ENCODE peak calls at places on chromosome 19, in ten cellular contexts. T is psoas muscle; A is PC-9; U is ovary; D is transverse colon; I is foreskin fibroblast; Q is BJ; O is cardiac fibroblast; Y is CD4-positive, CD25-positive, alpha-beta regulatory T cell; N is BE2C. M is an unnamed sample.

GRCh38 chr19:32234663-32235217 is 110.7 kb upstream of the ZNF507 start:
- DNase-seq in T (no peak), A (no peak), U (no peak), D (no peak), I (no peak), Q (no peak), O (no peak), Y (no peak), N (no peak), M (no peak)

GRCh38 chr19:22545751-22546150 is 88.4 kb upstream of the ZNF492 start:
- DNase-seq in T (no peak), A (no peak), U (peak; percentile 81), D (peak; percentile 12), I (peak; percentile 4), Q (no peak), O (peak; percentile 29), Y (no peak), N (peak; percentile 47), M (no peak)

GRCh38 chr19:36214388-36215275 is at the start of the genes ZNF146 and ZNF565:
- DNase-seq in T (peak; percentile 98), A (peak; percentile 95), U (peak; percentile 96), D (peak; percentile 98), I (peak; percentile 99), Q (peak; percentile 93), O (peak; percentile 99), Y (peak; percentile 93), N (peak; percentile 99), M (peak; percentile 96)

GRCh38 chr19:49838816-49839588 is 12.0 kb upstream of the PTOV1 start:
- DNase-seq in T (no peak), A (no peak), U (no peak), D (no peak), I (no peak), Q (no peak), O (no peak), Y (no peak), N (no peak), M (no peak)

GRCh38 chr19:39409207-39409885 is 2.7 kb downstream of the ZFP36 start:
- DNase-seq in T (peak; percentile 95), A (peak; percentile 93), U (peak; percentile 93), D (peak; percentile 96), I (peak; percentile 94), Q (no peak), O (peak; percentile 76), Y (peak; percentile 86), N (peak; percentile 43), M (peak; percentile 57)

GRCh38 chr19:41356984-41357739 is 3.4 kb upstream of the TGFB1 start:
- DNase-seq in T (no peak), A (no peak), U (no peak), D (no peak), I (no peak), Q (no peak), O (no peak), Y (no peak), N (no peak), M (no peak)

GRCh38 chr19:5042556-5042955 is 73.6 kb downstream of the KDM4B start:
- DNase-seq in T (no peak), A (no peak), U (no peak), D (no peak), I (no peak), Q (no peak), O (no peak), Y (no peak), N (no peak), M (no peak)

GRCh38 chr19:49614096-49614857 is 23.3 kb downstream of the PRR12 start:
- DNase-seq in T (no peak), A (peak; percentile 75), U (no peak), D (no peak), I (peak; percentile 90), Q (peak; percentile 77), O (peak; percentile 95), Y (no peak), N (no peak), M (peak; percentile 71)

GRCh38 chr19:37583340-37583739 is 11.3 kb downstream of the ZNF571 start:
- DNase-seq in T (no peak), A (no peak), U (no peak), D (no peak), I (no peak), Q (no peak), O (no peak), Y (no peak), N (no peak), M (no peak)

GRCh38 chr19:17331254-17331558 is 3.4 kb downstream of the ANO8 start:
- DNase-seq in T (no peak), A (peak; percentile 36), U (no peak), D (no peak), I (no peak), Q (no peak), O (no peak), Y (no peak), N (no peak), M (no peak)

GRCh38 chr19:51702754-51703654 is 9.9 kb downstream of the SPACA6 start:
- DNase-seq in T (peak; percentile 35), A (no peak), U (peak; percentile 70), D (peak; percentile 70), I (no peak), Q (no peak), O (no peak), Y (no peak), N (no peak), M (no peak)

GRCh38 chr19:36136975-36137686 is 2.7 kb upstream of the CAPNS1 start:
- DNase-seq in T (peak; percentile 53), A (peak; percentile 98), U (no peak), D (peak; percentile 80), I (peak; percentile 87), Q (no peak), O (peak; percentile 50), Y (no peak), N (no peak), M (no peak)

GRCh38 chr19:1259206-1259872 is 9.8 kb upstream of the CIRBP start:
- DNase-seq in T (peak; percentile 78), A (peak; percentile 77), U (peak; percentile 85), D (peak; percentile 88), I (peak; percentile 84), Q (no peak), O (peak; percentile 71), Y (peak; percentile 67), N (peak; percentile 63), M (no peak)

GRCh38 chr19:1258707-1259205 is 10.4 kb downstream of the MIDN start:
- DNase-seq in T (no peak), A (no peak), U (no peak), D (no peak), I (no peak), Q (no peak), O (no peak), Y (no peak), N (no peak), M (no peak)

GRCh38 chr19:1257475-1258160 is 9.2 kb downstream of the MIDN start:
- DNase-seq in T (no peak), A (no peak), U (no peak), D (no peak), I (peak; percentile 29), Q (no peak), O (peak; percentile 9), Y (no peak), N (no peak), M (no peak)

GRCh38 chr19:1256646-1257474 is 8.5 kb downstream of the MIDN start:
- DNase-seq in T (no peak), A (no peak), U (no peak), D (peak; percentile 16), I (peak; percentile 28), Q (no peak), O (peak; percentile 20), Y (no peak), N (no peak), M (no peak)

DNA sequence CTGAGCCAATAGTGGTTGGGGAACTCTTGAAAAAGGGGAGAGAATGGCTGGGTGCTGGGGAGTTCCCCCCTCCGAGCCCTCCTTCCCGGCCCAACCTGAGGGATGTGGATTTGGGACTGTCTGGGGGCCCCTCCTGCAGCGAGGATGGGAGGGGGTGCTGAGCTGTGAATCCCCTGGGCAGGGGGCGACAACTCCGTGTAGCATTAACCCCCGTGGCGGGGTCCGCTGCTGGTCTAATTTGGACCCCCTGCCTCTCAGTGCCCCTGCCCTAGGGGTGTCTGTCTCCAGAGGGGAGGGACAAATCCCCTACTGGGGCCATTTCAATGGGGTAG is 9.7 kb downstream of the MIDN start:
- DNase-seq in T (no peak), A (no peak), U (no peak), D (no peak), I (no peak), Q (no peak), O (no peak), Y (no peak), N (no peak), M (no peak)
- H3K4me3 ChIP-seq in T (no peak overlapping the region), A (no peak overlapping the region), U (no peak overlapping the region), D (no peak overlapping the region), I (no peak overlapping the region), Q (no peak overlapping the region), O (peak overlapping the region; percentile 8), Y (peak overlapping the region; percentile 57), N (no peak overlapping the region), M (no peak overlapping the region)

GRCh38 chr19:30009013-30009412 is 67.0 kb downstream of the URI1 start:
- DNase-seq in T (no peak), A (no peak), U (no peak), D (no peak), I (no peak), Q (no peak), O (no peak), Y (no peak), N (no peak), M (no peak)
- H3K4me3 ChIP-seq in T (no peak overlapping the region), A (no peak overlapping the region), U (no peak overlapping the region), D (no peak overlapping the region), I (no peak overlapping the region), Q (no peak overlapping the region), O (no peak overlapping the region), Y (no peak overlapping the region), N (no peak overlapping the region), M (no peak overlapping the region)

DNA sequence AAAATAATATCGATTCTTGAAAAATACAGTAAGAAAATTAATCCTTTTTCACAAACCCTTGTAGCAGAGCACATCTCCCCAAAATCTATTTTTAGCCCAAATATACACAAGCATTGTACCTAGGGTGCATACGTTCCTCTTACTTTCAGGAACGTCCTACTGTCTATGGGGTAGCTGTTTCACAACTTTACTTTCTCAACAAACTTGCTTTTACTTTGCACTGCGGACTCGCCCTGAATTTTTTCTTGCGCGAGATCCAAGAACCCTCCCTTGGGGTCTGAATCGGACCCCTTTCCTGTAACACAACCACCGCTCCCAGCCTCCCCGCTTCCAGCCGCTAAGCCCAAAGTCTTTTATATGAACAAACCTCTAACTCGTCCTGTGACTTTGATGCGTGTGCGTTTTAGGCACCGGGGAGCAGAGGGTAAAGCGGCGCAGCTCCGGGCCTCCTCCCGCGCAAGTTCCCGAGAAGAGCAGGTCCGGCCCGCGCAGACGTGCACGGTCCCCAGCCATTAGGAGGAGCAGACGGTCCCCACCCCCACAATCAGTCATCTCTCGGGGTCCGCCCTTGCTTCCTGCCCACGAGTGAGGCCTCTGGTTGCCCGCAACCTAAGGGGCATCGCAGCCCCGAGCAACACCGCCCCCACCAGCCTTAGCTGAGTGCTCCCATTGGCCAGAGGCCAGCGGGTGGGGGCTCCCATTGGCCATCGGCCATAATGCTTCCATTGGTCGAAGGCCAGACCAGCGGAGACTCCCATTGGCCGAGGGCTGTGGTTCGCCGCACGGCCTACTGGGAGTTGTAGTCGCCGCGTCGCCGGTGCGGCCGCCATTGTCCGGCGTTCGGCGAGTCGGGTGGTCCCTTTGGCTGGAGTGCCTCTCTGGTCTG is at the start of gene ZNF8:
- DNase-seq in T (peak; percentile 96), A (peak; percentile 92), U (peak; percentile 99), D (peak; percentile 98), I (peak; percentile 100), Q (peak; percentile 87), O (peak; percentile 99), Y (peak; percentile 93), N (peak; percentile 99), M (peak; percentile 95)
- H3K4me3 ChIP-seq in T (peak within 1 kb of the TSS; percentile 93), A (peak within 1 kb of the TSS; percentile 79), U (peak within 1 kb of the TSS; percentile 76), D (peak within 1 kb of the TSS; percentile 87), I (peak within 1 kb of the TSS; percentile 82), Q (peak within 1 kb of the TSS; percentile 84), O (peak within 1 kb of the TSS; percentile 86), Y (peak within 1 kb of the TSS; percentile 90), N (peak within 1 kb of the TSS; percentile 92), M (peak within 1 kb of the TSS; percentile 94)

GRCh38 chr19:45643024-45643926 is 4.1 kb upstream of the EML2 start:
- DNase-seq in T (peak; percentile 83), A (peak; percentile 75), U (peak; percentile 89), D (peak; percentile 92), I (peak; percentile 88), Q (no peak), O (peak; percentile 87), Y (peak; percentile 73), N (peak; percentile 92), M (no peak)
- H3K4me3 ChIP-seq in T (no peak overlapping the region), A (no peak overlapping the region), U (no peak overlapping the region), D (no peak overlapping the region), I (no peak overlapping the region), Q (no peak overlapping the region), O (peak overlapping the region; percentile 19), Y (peak overlapping the region; percentile 61), N (peak overlapping the region; percentile 86), M (peak overlapping the region; percentile 30)